ENCODE peak calls at places on chromosomes 1 and 21, in seven cellular contexts. N is NCI-H2171; F is T follicular helper cell; X is neural progenitor cell; A is naive thymus-derived CD8-positive, alpha-beta T cell; J is left cardiac atrium; U is AG10803. M is an unnamed sample.

GRCh38 chr1:58573705-58574591 is 3.1 kb downstream of the TACSTD2 start:
- DNase-seq in U (no peak), F (peak; percentile 10), J (no peak), A (no peak), X (no peak), N (no peak), M (no peak)

GRCh38 chr1:45840704-45841103 is 37.3 kb downstream of the MAST2 start:
- DNase-seq in X (no peak), A (no peak), F (no peak), N (no peak), U (no peak), J (no peak), M (no peak)

GRCh38 chr1:54998100-54998499 is 633 bp upstream of the BSND start:
- DNase-seq in F (no peak), U (no peak), N (no peak), X (no peak), J (no peak), A (no peak), M (no peak)

GRCh38 chr1:203128691-203129500 is 1.4 kb downstream of the ADORA1 start:
- DNase-seq in F (no peak), A (no peak), N (no peak), X (no peak), U (no peak), J (no peak), M (no peak)

GRCh38 chr1:91591175-91591968 is 90.7 kb downstream of the CDC7 start:
- DNase-seq in F (no peak), J (no peak), X (peak; percentile 29), A (no peak), N (no peak), U (no peak), M (no peak)

GRCh38 chr1:20494609-20495311 is 8.8 kb upstream of the CAMK2N1 start:
- DNase-seq in J (no peak), U (peak; percentile 93), A (no peak), X (no peak), F (no peak), N (no peak), M (peak; percentile 80)

GRCh38 chr1:82329226-82329625 is 528.5 kb downstream of the ADGRL2 start:
- DNase-seq in X (peak; percentile 74), U (no peak), F (no peak), J (no peak), A (no peak), N (no peak), M (no peak)

GRCh38 chr1:61605607-61606321 is 119.2 kb downstream of the TM2D1 start:
- DNase-seq in U (peak; percentile 48), N (no peak), X (no peak), J (no peak), F (no peak), A (no peak), M (peak; percentile 45)

GRCh38 chr1:214248294-214249082 is 32.5 kb upstream of the SMYD2 start:
- DNase-seq in A (no peak), U (no peak), J (no peak), X (no peak), N (no peak), F (no peak), M (no peak)

GRCh38 chr1:109912214-109912861 is 1.7 kb downstream of the CSF1 start:
- DNase-seq in A (no peak), J (no peak), N (no peak), X (no peak), U (peak; percentile 42), F (no peak), M (no peak)

GRCh38 chr1:171441278-171441677 is 44.1 kb upstream of the PRRC2C start:
- DNase-seq in J (no peak), U (peak; percentile 83), F (no peak), A (no peak), X (no peak), N (no peak), M (peak; percentile 26)

GRCh38 chr1:89632213-89633102 is 462 bp upstream of the LRRC8C start:
- DNase-seq in N (peak; percentile 66), U (peak; percentile 64), A (peak; percentile 84), X (peak; percentile 89), F (peak; percentile 80), J (peak; percentile 90), M (peak; percentile 78)

GRCh38 chr1:95888877-95889799 is 655.1 kb downstream of the RWDD3 start:
- DNase-seq in J (no peak), F (no peak), A (no peak), X (peak; percentile 43), N (no peak), U (no peak), M (no peak)

GRCh38 chr1:35591211-35591610 is 18.1 kb downstream of the TFAP2E start:
- DNase-seq in X (no peak), U (no peak), J (no peak), F (no peak), A (no peak), N (no peak), M (no peak)

GRCh38 chr1:88998716-88999115 is 6.3 kb upstream of the KYAT3 start:
- DNase-seq in A (peak; percentile 24), U (peak; percentile 67), X (peak; percentile 71), F (no peak), N (peak; percentile 20), J (no peak), M (peak; percentile 82)

GRCh38 chr21:46411236-46411635 is 47.5 kb upstream of the DIP2A start:
- DNase-seq in F (no peak), J (peak; percentile 4), U (no peak), A (no peak), X (peak; percentile 16), N (no peak), M (no peak)

GRCh38 chr21:42113926-42114409 is 42.9 kb downstream of the UMODL1 start:
- DNase-seq in N (no peak), U (peak; percentile 59), X (no peak), A (no peak), J (no peak), F (no peak), M (no peak)